ENCODE peak calls at places on chromosomes 16 and 17, in six cellular contexts. One of them, this sample, is unnamed.

GRCh38 chr17:8005951-8006730 is 3.7 kb downstream of the GUCY2D start:
- DNase-seq in endothelial cell: no peak
- DNase-seq in astrocyte of the cerebellum: no peak
- DNase-seq in prostate gland: no peak
- DNase-seq in astrocyte of the spinal cord: no peak
- DNase-seq in AG09309: no peak
- DNase-seq in this sample: peak

GRCh38 chr17:37671813-37672544 is 28.7 kb upstream of the DDX52 start:
- DNase-seq in endothelial cell: no peak
- DNase-seq in astrocyte of the cerebellum: no peak
- DNase-seq in prostate gland: no peak
- DNase-seq in astrocyte of the spinal cord: peak
- DNase-seq in AG09309: peak
- DNase-seq in this sample: no peak

GRCh38 chr17:14747576-14747940 is 446.7 kb downstream of the HS3ST3B1 start:
- DNase-seq in endothelial cell: no peak
- DNase-seq in astrocyte of the cerebellum: no peak
- DNase-seq in prostate gland: no peak
- DNase-seq in astrocyte of the spinal cord: no peak
- DNase-seq in AG09309: peak
- DNase-seq in this sample: no peak

GRCh38 chr17:81027038-81027437 is 7.9 kb upstream of the BAIAP2 start:
- DNase-seq in endothelial cell: no peak
- DNase-seq in astrocyte of the cerebellum: no peak
- DNase-seq in prostate gland: no peak
- DNase-seq in astrocyte of the spinal cord: no peak
- DNase-seq in AG09309: no peak
- DNase-seq in this sample: no peak

GRCh38 chr16:55510185-55510805 is 1.4 kb downstream of the LPCAT2 start:
- DNase-seq in endothelial cell: no peak
- DNase-seq in astrocyte of the cerebellum: no peak
- DNase-seq in prostate gland: no peak
- DNase-seq in astrocyte of the spinal cord: no peak
- DNase-seq in AG09309: no peak
- DNase-seq in this sample: no peak

GRCh38 chr17:5115673-5116651 is at the start of gene USP6:
- DNase-seq in endothelial cell: peak
- DNase-seq in astrocyte of the cerebellum: no peak
- DNase-seq in prostate gland: no peak
- DNase-seq in astrocyte of the spinal cord: no peak
- DNase-seq in AG09309: no peak
- DNase-seq in this sample: no peak

GRCh38 chr17:81309140-81309858 is 14.2 kb upstream of the SLC38A10 start:
- DNase-seq in endothelial cell: peak
- DNase-seq in astrocyte of the cerebellum: peak
- DNase-seq in prostate gland: peak
- DNase-seq in astrocyte of the spinal cord: peak
- DNase-seq in AG09309: no peak
- DNase-seq in this sample: no peak

GRCh38 chr17:79952265-79952877 is 83.3 kb downstream of the TBC1D16 start:
- DNase-seq in endothelial cell: no peak
- DNase-seq in astrocyte of the cerebellum: no peak
- DNase-seq in prostate gland: no peak
- DNase-seq in astrocyte of the spinal cord: no peak
- DNase-seq in AG09309: no peak
- DNase-seq in this sample: no peak

GRCh38 chr17:726331-726919 is 6.0 kb upstream of the TLCD3A start:
- DNase-seq in endothelial cell: no peak
- DNase-seq in astrocyte of the cerebellum: no peak
- DNase-seq in prostate gland: no peak
- DNase-seq in astrocyte of the spinal cord: no peak
- DNase-seq in AG09309: no peak
- DNase-seq in this sample: no peak

GRCh38 chr16:48623304-48624016 is 13.5 kb upstream of the N4BP1 start:
- DNase-seq in endothelial cell: peak
- DNase-seq in astrocyte of the cerebellum: peak
- DNase-seq in prostate gland: peak
- DNase-seq in astrocyte of the spinal cord: peak
- DNase-seq in AG09309: peak
- DNase-seq in this sample: peak

GRCh38 chr17:35865412-35866355 is 3.0 kb downstream of the HEATR9 start:
- DNase-seq in endothelial cell: no peak
- DNase-seq in astrocyte of the cerebellum: peak
- DNase-seq in prostate gland: no peak
- DNase-seq in astrocyte of the spinal cord: peak
- DNase-seq in AG09309: no peak
- DNase-seq in this sample: no peak

GRCh38 chr16:31110106-31111034 is 2.2 kb downstream of the BCKDK start:
- DNase-seq in endothelial cell: no peak
- DNase-seq in astrocyte of the cerebellum: no peak
- DNase-seq in prostate gland: no peak
- DNase-seq in astrocyte of the spinal cord: no peak
- DNase-seq in AG09309: no peak
- DNase-seq in this sample: no peak

GRCh38 chr17:57674894-57675293 is 70.2 kb downstream of the CCDC182 start:
- DNase-seq in endothelial cell: no peak
- DNase-seq in astrocyte of the cerebellum: no peak
- DNase-seq in prostate gland: no peak
- DNase-seq in astrocyte of the spinal cord: no peak
- DNase-seq in AG09309: no peak
- DNase-seq in this sample: no peak

GRCh38 chr17:68299817-68300216 is 8.5 kb downstream of the ARSG start:
- DNase-seq in endothelial cell: no peak
- DNase-seq in astrocyte of the cerebellum: no peak
- DNase-seq in prostate gland: no peak
- DNase-seq in astrocyte of the spinal cord: no peak
- DNase-seq in AG09309: no peak
- DNase-seq in this sample: no peak

GRCh38 chr17:57892820-57893595 is 43.2 kb upstream of the MRPS23 start:
- DNase-seq in endothelial cell: no peak
- DNase-seq in astrocyte of the cerebellum: peak
- DNase-seq in prostate gland: peak
- DNase-seq in astrocyte of the spinal cord: peak
- DNase-seq in AG09309: peak
- DNase-seq in this sample: no peak

GRCh38 chr17:77528516-77529327 is 388.0 kb downstream of the SEC14L1 start:
- DNase-seq in endothelial cell: peak
- DNase-seq in astrocyte of the cerebellum: no peak
- DNase-seq in prostate gland: no peak
- DNase-seq in astrocyte of the spinal cord: no peak
- DNase-seq in AG09309: no peak
- DNase-seq in this sample: no peak

GRCh38 chr17:45414997-45415881 is 17.4 kb downstream of the ARHGAP27 start:
- DNase-seq in endothelial cell: no peak
- DNase-seq in astrocyte of the cerebellum: no peak
- DNase-seq in prostate gland: no peak
- DNase-seq in astrocyte of the spinal cord: no peak
- DNase-seq in AG09309: no peak
- DNase-seq in this sample: no peak

GRCh38 chr16:23143391-23143790 is 5.9 kb downstream of the USP31 start:
- DNase-seq in endothelial cell: no peak
- DNase-seq in astrocyte of the cerebellum: no peak
- DNase-seq in prostate gland: no peak
- DNase-seq in astrocyte of the spinal cord: no peak
- DNase-seq in AG09309: no peak
- DNase-seq in this sample: no peak

GRCh38 chr17:2076461-2076984 is 21.6 kb downstream of the HIC1 start:
- DNase-seq in endothelial cell: no peak
- DNase-seq in astrocyte of the cerebellum: no peak
- DNase-seq in prostate gland: no peak
- DNase-seq in astrocyte of the spinal cord: no peak
- DNase-seq in AG09309: no peak
- DNase-seq in this sample: no peak

GRCh38 chr17:19757536-19758180 is 9.6 kb upstream of the ALDH3A1 start:
- DNase-seq in endothelial cell: no peak
- DNase-seq in astrocyte of the cerebellum: no peak
- DNase-seq in prostate gland: no peak
- DNase-seq in astrocyte of the spinal cord: no peak
- DNase-seq in AG09309: no peak
- DNase-seq in this sample: no peak

GRCh38 chr16:14364386-14365199 is 265.5 kb downstream of the PARN start:
- DNase-seq in endothelial cell: no peak
- DNase-seq in astrocyte of the cerebellum: peak
- DNase-seq in prostate gland: no peak
- DNase-seq in astrocyte of the spinal cord: peak
- DNase-seq in AG09309: no peak
- DNase-seq in this sample: no peak

GRCh38 chr17:83176956-83177583 is 97.7 kb downstream of the METRNL start:
- DNase-seq in endothelial cell: no peak
- DNase-seq in astrocyte of the cerebellum: no peak
- DNase-seq in prostate gland: no peak
- DNase-seq in astrocyte of the spinal cord: no peak
- DNase-seq in AG09309: no peak
- DNase-seq in this sample: no peak

GRCh38 chr16:63690961-63691360 is 1430.9 kb downstream of the CDH11 start:
- DNase-seq in endothelial cell: no peak
- DNase-seq in astrocyte of the cerebellum: no peak
- DNase-seq in prostate gland: no peak
- DNase-seq in astrocyte of the spinal cord: no peak
- DNase-seq in AG09309: no peak
- DNase-seq in this sample: no peak

GRCh38 chr16:12569061-12569460 is 234.6 kb downstream of the CPPED1 start:
- DNase-seq in endothelial cell: no peak
- DNase-seq in astrocyte of the cerebellum: no peak
- DNase-seq in prostate gland: no peak
- DNase-seq in astrocyte of the spinal cord: no peak
- DNase-seq in AG09309: no peak
- DNase-seq in this sample: no peak

GRCh38 chr17:81238815-81239713 is at the start of the genes NDUFAF8 and TEPSIN:
- DNase-seq in endothelial cell: peak
- DNase-seq in astrocyte of the cerebellum: peak
- DNase-seq in prostate gland: peak
- DNase-seq in astrocyte of the spinal cord: peak
- DNase-seq in AG09309: peak
- DNase-seq in this sample: peak

GRCh38 chr16:12613131-12613991 is 190.3 kb downstream of the CPPED1 start:
- DNase-seq in endothelial cell: no peak
- DNase-seq in astrocyte of the cerebellum: peak
- DNase-seq in prostate gland: no peak
- DNase-seq in astrocyte of the spinal cord: peak
- DNase-seq in AG09309: no peak
- DNase-seq in this sample: no peak

GRCh38 chr17:44971776-44972483 is 3.8 kb upstream of the C1QL1 start:
- DNase-seq in endothelial cell: no peak
- DNase-seq in astrocyte of the cerebellum: no peak
- DNase-seq in prostate gland: no peak
- DNase-seq in astrocyte of the spinal cord: peak
- DNase-seq in AG09309: no peak
- DNase-seq in this sample: no peak

GRCh38 chr17:75737133-75737962 is 16.1 kb downstream of the ITGB4 start:
- DNase-seq in endothelial cell: no peak
- DNase-seq in astrocyte of the cerebellum: no peak
- DNase-seq in prostate gland: no peak
- DNase-seq in astrocyte of the spinal cord: no peak
- DNase-seq in AG09309: no peak
- DNase-seq in this sample: no peak

DNA sequence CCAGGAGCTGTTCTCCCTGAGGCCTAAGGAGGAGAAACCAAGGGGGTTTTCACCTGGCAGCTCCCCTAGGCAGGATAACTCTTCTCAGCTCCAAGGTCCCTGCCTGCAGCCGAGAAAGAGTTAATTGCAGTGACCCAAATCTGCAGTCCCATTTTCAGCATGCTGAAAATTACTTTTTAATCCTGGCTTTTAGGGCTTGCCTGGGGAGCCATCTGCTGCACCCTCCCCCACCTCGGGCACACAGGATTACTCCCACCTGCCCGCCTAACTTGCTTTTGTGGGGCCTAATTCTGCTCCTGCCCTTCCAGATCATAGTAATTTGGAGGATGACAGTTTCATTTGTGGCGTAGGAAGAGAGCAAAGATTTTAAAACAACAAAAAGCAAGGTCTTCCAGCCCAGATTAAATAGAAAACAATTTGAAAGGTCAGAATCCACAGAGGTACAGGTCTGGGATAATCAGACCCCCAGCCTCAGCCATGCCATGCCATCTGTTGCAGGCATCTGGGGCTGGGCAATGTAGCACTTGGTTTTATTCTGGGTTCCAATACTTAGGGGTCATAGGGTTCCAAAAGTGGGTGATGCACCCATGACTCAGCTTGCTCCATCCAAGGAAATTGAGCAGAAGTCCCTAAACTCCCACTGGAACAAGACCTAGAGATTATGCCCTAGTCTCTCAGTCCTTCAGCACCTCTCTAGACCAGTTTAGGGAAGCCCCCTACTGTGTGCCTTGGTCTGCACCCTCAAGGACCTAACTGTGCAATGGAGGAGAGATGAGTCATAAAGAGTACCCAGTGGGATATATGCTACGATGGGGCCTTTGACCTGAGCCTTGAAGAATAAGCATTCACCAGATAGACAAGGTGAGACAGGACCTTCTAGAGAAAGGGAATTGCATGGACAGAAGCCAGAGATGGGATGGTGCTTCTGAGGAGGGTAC is 64.5 kb upstream of the NLK start:
- DNase-seq in endothelial cell: no peak
- DNase-seq in astrocyte of the cerebellum: no peak
- DNase-seq in prostate gland: no peak
- DNase-seq in astrocyte of the spinal cord: no peak
- DNase-seq in AG09309: no peak
- DNase-seq in this sample: no peak
- TF ChIP-seq CTCF in endothelial cell: no peak
- TF ChIP-seq CTCF in astrocyte of the cerebellum: no peak
- TF ChIP-seq CTCF in prostate gland: no peak
- TF ChIP-seq CTCF in astrocyte of the spinal cord: no peak
- TF ChIP-seq CTCF in AG09309: no peak
- TF ChIP-seq CTCF in this sample: no peak

GRCh38 chr16:84209989-84210388 is 19.0 kb downstream of the ADAD2 start:
- DNase-seq in endothelial cell: no peak
- DNase-seq in astrocyte of the cerebellum: no peak
- DNase-seq in prostate gland: no peak
- DNase-seq in astrocyte of the spinal cord: no peak
- DNase-seq in AG09309: no peak
- DNase-seq in this sample: no peak
- TF ChIP-seq CTCF in endothelial cell: no peak
- TF ChIP-seq CTCF in astrocyte of the cerebellum: no peak
- TF ChIP-seq CTCF in prostate gland: no peak
- TF ChIP-seq CTCF in astrocyte of the spinal cord: peak
- TF ChIP-seq CTCF in AG09309: no peak
- TF ChIP-seq CTCF in this sample: no peak

DNA sequence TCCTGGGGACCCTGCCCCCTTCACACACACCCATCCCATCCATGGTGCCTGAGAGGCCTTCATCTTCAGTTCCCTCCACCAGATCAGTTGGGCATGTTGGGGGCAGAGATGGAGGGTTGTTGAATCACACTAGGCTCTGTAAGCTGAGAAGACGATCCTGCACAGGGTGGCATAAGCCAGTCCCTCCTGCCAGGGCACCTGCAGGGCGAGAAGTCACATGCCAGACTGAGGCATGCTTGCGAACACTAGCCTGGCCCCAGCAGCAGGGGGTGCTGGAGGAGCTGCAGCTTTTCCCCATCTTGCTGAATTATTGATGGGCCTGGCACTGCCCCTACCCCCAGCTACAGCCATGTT is 6.1 kb upstream of the TBX2 start:
- DNase-seq in endothelial cell: no peak
- DNase-seq in astrocyte of the cerebellum: no peak
- DNase-seq in prostate gland: no peak
- DNase-seq in astrocyte of the spinal cord: no peak
- DNase-seq in AG09309: no peak
- DNase-seq in this sample: no peak
- TF ChIP-seq CTCF in endothelial cell: no peak
- TF ChIP-seq CTCF in astrocyte of the cerebellum: peak
- TF ChIP-seq CTCF in prostate gland: no peak
- TF ChIP-seq CTCF in astrocyte of the spinal cord: peak
- TF ChIP-seq CTCF in AG09309: peak
- TF ChIP-seq CTCF in this sample: peak

GRCh38 chr17:16507918-16508533 is 16.0 kb upstream of the LRRC75A start:
- DNase-seq in endothelial cell: no peak
- DNase-seq in astrocyte of the cerebellum: no peak
- DNase-seq in prostate gland: no peak
- DNase-seq in astrocyte of the spinal cord: no peak
- DNase-seq in AG09309: no peak
- DNase-seq in this sample: no peak
- TF ChIP-seq CTCF in endothelial cell: no peak
- TF ChIP-seq CTCF in astrocyte of the cerebellum: no peak
- TF ChIP-seq CTCF in prostate gland: no peak
- TF ChIP-seq CTCF in astrocyte of the spinal cord: no peak
- TF ChIP-seq CTCF in AG09309: no peak
- TF ChIP-seq CTCF in this sample: no peak

This sample was measured in GM10248.